ENCODE peak calls at places on chromosomes 16 and 17, in nine cellular contexts. M is PC-3, D is SK-N-MC, Z is fibroblast of lung, A is MM.1S, S is GM23338, L is neural progenitor cell, J is endothelial cell of umbilical vein, R is HCT116. P is an unnamed sample.

GRCh38 chr17:33674685-33675084 is 381.6 kb upstream of the ASIC2 start:
- DNase-seq in R (peak; percentile 1), M (peak; percentile 52), D (peak; percentile 30), J (peak; percentile 67), L (peak; percentile 73), A (peak; percentile 79), S (peak; percentile 80), Z (peak; percentile 62), P (peak; percentile 71)

GRCh38 chr16:54935411-54936085 is 4.9 kb downstream of the IRX5 start:
- DNase-seq in Z (no peak), R (no peak), J (peak; percentile 11), S (peak; percentile 6), A (no peak), M (no peak), L (no peak), D (no peak), P (no peak)

GRCh38 chr17:64441772-64442549 is 7.0 kb upstream of the MILR1 start:
- DNase-seq in R (no peak), Z (peak; percentile 52), A (peak; percentile 64), L (no peak), J (peak; percentile 74), D (peak; percentile 82), S (no peak), M (no peak), P (no peak)

GRCh38 chr16:25126820-25127232 is 15.3 kb downstream of the LCMT1 start:
- DNase-seq in L (no peak), R (no peak), M (peak; percentile 82), Z (peak; percentile 79), D (peak; percentile 37), S (no peak), J (peak; percentile 58), A (peak; percentile 23), P (peak; percentile 71)

GRCh38 chr16:17301593-17302135 is 169.1 kb downstream of the XYLT1 start:
- DNase-seq in S (no peak), J (no peak), R (no peak), Z (no peak), L (no peak), M (no peak), D (no peak), A (peak; percentile 38), P (no peak)

GRCh38 chr16:342455-343213 is 9.9 kb downstream of the AXIN1 start:
- DNase-seq in L (peak; percentile 1), S (no peak), J (no peak), D (no peak), Z (no peak), M (no peak), A (no peak), R (no peak), P (no peak)

GRCh38 chr17:9973689-9974459 is 68.8 kb upstream of the RCVRN start:
- DNase-seq in J (no peak), L (no peak), A (no peak), S (no peak), M (no peak), Z (no peak), D (no peak), R (no peak), P (no peak)

GRCh38 chr17:78992542-78993212 is 13.0 kb upstream of the LGALS3BP start:
- DNase-seq in R (no peak), S (no peak), J (no peak), L (no peak), A (no peak), D (no peak), M (no peak), Z (no peak), P (no peak)

GRCh38 chr16:10812352-10813122 is 6.1 kb downstream of the TVP23A start:
- DNase-seq in R (no peak), A (peak; percentile 50), J (no peak), S (no peak), L (no peak), Z (no peak), M (no peak), D (no peak), P (no peak)

GRCh38 chr16:73068546-73069401 is 20.8 kb upstream of the ZFHX3 start:
- DNase-seq in R (no peak), S (no peak), J (peak; percentile 92), M (peak; percentile 72), D (no peak), A (no peak), L (peak; percentile 9), Z (peak; percentile 96), P (no peak)

GRCh38 chr16:87702325-87702811 is 63.4 kb downstream of the KLHDC4 start:
- DNase-seq in J (peak; percentile 84), A (no peak), S (peak; percentile 83), L (peak; percentile 79), M (no peak), D (no peak), Z (peak; percentile 58), R (no peak), P (peak; percentile 26)

GRCh38 chr17:57182621-57183020 is 73.7 kb upstream of the MSI2 start:
- DNase-seq in R (no peak), S (no peak), Z (no peak), L (no peak), D (no peak), A (no peak), M (no peak), J (peak; percentile 44), P (no peak)

GRCh38 chr17:57187391-57187790 is 68.9 kb upstream of the MSI2 start:
- DNase-seq in S (no peak), L (no peak), M (no peak), A (no peak), D (no peak), R (no peak), Z (no peak), J (peak; percentile 54), P (no peak)

DNA sequence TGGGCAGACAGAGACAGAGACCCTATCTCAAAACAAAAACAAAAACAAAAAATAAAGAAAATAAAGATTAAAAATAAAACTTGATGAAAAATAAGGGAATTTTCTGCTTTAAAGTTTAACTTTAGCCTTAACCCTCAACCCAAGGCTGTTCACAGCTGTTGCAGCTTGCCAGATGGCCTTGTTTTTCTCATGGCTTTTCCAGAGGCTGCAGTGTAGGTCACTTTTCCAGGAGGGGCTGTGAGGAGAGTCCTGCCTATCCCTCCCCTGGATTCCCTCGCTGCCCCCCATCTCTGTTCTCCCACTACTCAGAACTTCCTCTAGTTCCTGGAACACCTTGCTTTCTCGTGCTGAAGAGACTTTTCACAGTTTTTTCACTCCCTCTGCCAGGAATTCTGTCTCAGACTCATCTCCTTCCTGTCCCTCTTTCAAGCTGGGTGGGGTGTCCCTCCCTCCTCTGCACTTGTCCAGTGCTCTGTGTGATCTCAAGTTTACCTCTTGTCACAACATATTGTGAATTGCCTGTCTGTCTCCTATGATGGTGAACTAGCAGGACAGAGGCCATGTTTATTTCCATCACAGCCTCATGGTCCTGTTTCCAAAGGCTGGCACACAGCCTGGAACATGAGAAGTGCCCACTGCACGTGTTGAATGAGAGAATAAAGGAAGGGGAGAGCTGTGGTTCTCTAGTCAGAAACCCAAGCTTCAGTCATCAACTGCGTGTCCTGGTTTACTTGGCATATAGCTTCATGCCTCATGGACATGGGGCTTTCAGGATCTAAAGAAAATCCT is 69.9 kb upstream of the MSI2 start:
- DNase-seq in S (no peak), D (no peak), L (no peak), R (no peak), J (peak; percentile 25), Z (no peak), M (no peak), A (no peak), P (peak; percentile 8)
- H3K27ac ChIP-seq in S (no peak overlapping the region), D (no peak overlapping the region), L (no peak overlapping the region), R (no peak overlapping the region), J (no peak overlapping the region), Z (no peak overlapping the region), M (no peak overlapping the region), A (no peak overlapping the region), P (no peak overlapping the region)

GRCh38 chr17:44655983-44656700 is at the start of gene MEIOC:
- DNase-seq in S (peak; percentile 94), R (no peak), D (no peak), J (peak; percentile 19), A (no peak), M (no peak), L (peak; percentile 80), Z (no peak), P (peak; percentile 33)
- TF ChIP-seq EZH2 in S (no peak), R (no peak), D (no peak), J (peak; percentile 25), A (no peak), M (no peak), L (peak; percentile 38), Z (peak; percentile 90), P (peak; percentile 29)

GRCh38 chr16:86531193-86531550 is 20.8 kb downstream of the FOXF1 start:
- DNase-seq in S (no peak), M (no peak), A (no peak), L (no peak), R (no peak), D (no peak), J (no peak), Z (peak; percentile 95), P (no peak)
- H3K27ac ChIP-seq in S (peak overlapping the region; percentile 42), M (no peak overlapping the region), A (no peak overlapping the region), L (no peak overlapping the region), R (no peak overlapping the region), D (no peak overlapping the region), J (no peak overlapping the region), Z (no peak overlapping the region), P (no peak overlapping the region)

GRCh38 chr17:49213803-49214202 is 3.3 kb downstream of the ABI3 start:
- DNase-seq in R (no peak), D (no peak), S (no peak), Z (no peak), L (no peak), M (no peak), A (no peak), J (no peak), P (no peak)

GRCh38 chr17:49214665-49215360 is 4.3 kb downstream of the ABI3 start:
- DNase-seq in M (no peak), L (no peak), J (peak; percentile 84), D (no peak), S (no peak), R (no peak), Z (no peak), A (no peak), P (no peak)

GRCh38 chr17:49213399-49213798 is 2.9 kb downstream of the ABI3 start:
- DNase-seq in R (no peak), D (no peak), L (no peak), S (no peak), M (no peak), Z (no peak), J (no peak), A (no peak), P (no peak)

GRCh38 chr17:49209061-49209571 is 1.3 kb downstream of the GNGT2 start:
- DNase-seq in Z (no peak), J (no peak), M (no peak), D (no peak), A (no peak), S (no peak), R (no peak), L (no peak), P (no peak)

DNA sequence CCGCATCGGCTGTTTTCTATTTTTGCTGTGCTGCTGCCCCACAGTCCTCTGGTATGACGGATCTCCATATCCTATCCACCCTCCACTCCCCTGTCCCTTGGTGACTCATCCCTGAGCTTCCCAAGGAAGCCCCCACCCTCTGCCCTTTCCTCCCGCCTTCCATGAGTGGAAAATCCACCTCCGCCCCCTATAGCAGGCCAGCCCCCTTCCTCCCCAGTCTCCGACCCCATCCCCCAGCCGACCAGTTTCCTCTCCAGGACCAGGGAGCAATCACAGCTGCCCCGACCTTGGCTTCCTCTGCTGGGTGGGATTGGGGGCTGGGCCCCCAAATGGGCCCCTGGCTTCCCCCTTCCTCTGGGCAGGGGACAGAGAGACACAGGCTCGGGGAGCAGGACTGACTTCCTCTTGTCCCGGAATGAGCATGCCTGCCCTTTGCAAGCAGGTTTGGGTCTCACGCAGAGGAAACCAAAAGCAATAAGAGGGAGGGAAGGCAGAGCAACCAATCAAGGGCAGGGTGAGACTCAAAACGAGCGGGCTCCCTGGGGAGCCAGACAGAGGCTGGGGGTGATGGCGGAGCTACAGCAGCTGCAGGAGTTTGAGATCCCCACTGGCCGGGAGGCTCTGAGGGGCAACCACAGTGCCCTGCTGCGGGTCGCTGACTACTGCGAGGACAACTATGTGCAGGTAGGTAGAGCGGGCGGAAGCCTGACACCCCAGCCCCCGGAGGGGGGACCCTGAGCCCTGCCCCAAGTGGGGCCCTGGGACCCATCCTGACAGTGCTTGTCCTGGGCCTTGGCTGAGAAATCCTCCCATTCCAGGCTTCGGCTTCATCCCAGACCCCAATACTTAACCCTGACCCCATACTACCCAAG is at the start of the genes ABI3 and GNGT2:
- DNase-seq in J (peak; percentile 87), M (no peak), A (no peak), R (no peak), S (peak; percentile 59), Z (peak; percentile 37), D (no peak), L (no peak), P (peak; percentile 37)
- TF ChIP-seq EZH2 in J (no peak), M (no peak), A (no peak), R (no peak), S (no peak), Z (no peak), D (no peak), L (no peak), P (no peak)